ENCODE peak calls at places on chromosome 20, in nine cellular contexts. One of them, this sample, is unnamed. For H3K9me3 and H3K4me1, the result is how much of the 10 kb centered on the place peaks cover.

GRCh38 chr20:19976595-19977372 is 40.4 kb upstream of the NAA20 start:
- DNase-seq in prostate gland: peak
- DNase-seq in A549: peak
- DNase-seq in GM23248: peak
- DNase-seq in tibial artery: peak
- DNase-seq in ovary: peak
- DNase-seq in upper lobe of right lung: peak
- DNase-seq in cardiac muscle cell: peak
- DNase-seq in spleen: no peak
- DNase-seq in this sample: peak

GRCh38 chr20:38825901-38826625 is 20.6 kb downstream of the PPP1R16B start:
- DNase-seq in prostate gland: no peak
- DNase-seq in A549: peak
- DNase-seq in GM23248: peak
- DNase-seq in tibial artery: no peak
- DNase-seq in ovary: no peak
- DNase-seq in upper lobe of right lung: no peak
- DNase-seq in cardiac muscle cell: peak
- DNase-seq in spleen: no peak
- DNase-seq in this sample: no peak

GRCh38 chr20:21607971-21608735 is 94.3 kb upstream of the NKX2-2 start:
- DNase-seq in prostate gland: peak
- DNase-seq in A549: no peak
- DNase-seq in GM23248: no peak
- DNase-seq in tibial artery: no peak
- DNase-seq in ovary: no peak
- DNase-seq in upper lobe of right lung: peak
- DNase-seq in cardiac muscle cell: no peak
- DNase-seq in spleen: no peak
- DNase-seq in this sample: peak

GRCh38 chr20:8457978-8458377 is 325.9 kb downstream of the PLCB1 start:
- DNase-seq in prostate gland: no peak
- DNase-seq in A549: no peak
- DNase-seq in GM23248: no peak
- DNase-seq in tibial artery: no peak
- DNase-seq in ovary: no peak
- DNase-seq in upper lobe of right lung: no peak
- DNase-seq in cardiac muscle cell: no peak
- DNase-seq in spleen: no peak
- DNase-seq in this sample: no peak

GRCh38 chr20:34559311-34560140 is 1.0 kb downstream of the MAP1LC3A start:
- DNase-seq in prostate gland: no peak
- DNase-seq in A549: no peak
- DNase-seq in GM23248: peak
- DNase-seq in tibial artery: no peak
- DNase-seq in ovary: peak
- DNase-seq in upper lobe of right lung: no peak
- DNase-seq in cardiac muscle cell: peak
- DNase-seq in spleen: peak
- DNase-seq in this sample: no peak

GRCh38 chr20:24059174-24059573 is 70.6 kb upstream of the GGTLC1 start:
- DNase-seq in prostate gland: no peak
- DNase-seq in A549: no peak
- DNase-seq in GM23248: no peak
- DNase-seq in tibial artery: no peak
- DNase-seq in ovary: no peak
- DNase-seq in upper lobe of right lung: no peak
- DNase-seq in cardiac muscle cell: no peak
- DNase-seq in spleen: no peak
- DNase-seq in this sample: no peak

GRCh38 chr20:1764136-1765033 is 106.8 kb upstream of the SIRPG start:
- DNase-seq in prostate gland: peak
- DNase-seq in A549: peak
- DNase-seq in GM23248: peak
- DNase-seq in tibial artery: peak
- DNase-seq in ovary: peak
- DNase-seq in upper lobe of right lung: peak
- DNase-seq in cardiac muscle cell: peak
- DNase-seq in spleen: peak
- DNase-seq in this sample: peak

GRCh38 chr20:12660918-12661317 is 347.9 kb upstream of the SPTLC3 start:
- DNase-seq in prostate gland: no peak
- DNase-seq in A549: no peak
- DNase-seq in GM23248: no peak
- DNase-seq in tibial artery: no peak
- DNase-seq in ovary: no peak
- DNase-seq in upper lobe of right lung: no peak
- DNase-seq in cardiac muscle cell: no peak
- DNase-seq in spleen: no peak
- DNase-seq in this sample: no peak

GRCh38 chr20:13821876-13822275 is 37.0 kb downstream of the NDUFAF5 start:
- DNase-seq in prostate gland: no peak
- DNase-seq in A549: no peak
- DNase-seq in GM23248: peak
- DNase-seq in tibial artery: no peak
- DNase-seq in ovary: no peak
- DNase-seq in upper lobe of right lung: no peak
- DNase-seq in cardiac muscle cell: peak
- DNase-seq in spleen: no peak
- DNase-seq in this sample: no peak

GRCh38 chr20:61500791-61501321 is 248.8 kb downstream of the CDH4 start:
- DNase-seq in prostate gland: no peak
- DNase-seq in A549: no peak
- DNase-seq in GM23248: peak
- DNase-seq in tibial artery: no peak
- DNase-seq in ovary: no peak
- DNase-seq in upper lobe of right lung: no peak
- DNase-seq in cardiac muscle cell: peak
- DNase-seq in spleen: no peak
- DNase-seq in this sample: no peak

GRCh38 chr20:62136283-62137091 is 6.7 kb downstream of the PSMA7 start:
- DNase-seq in prostate gland: peak
- DNase-seq in A549: peak
- DNase-seq in GM23248: peak
- DNase-seq in tibial artery: peak
- DNase-seq in ovary: peak
- DNase-seq in upper lobe of right lung: peak
- DNase-seq in cardiac muscle cell: peak
- DNase-seq in spleen: peak
- DNase-seq in this sample: peak

DNA sequence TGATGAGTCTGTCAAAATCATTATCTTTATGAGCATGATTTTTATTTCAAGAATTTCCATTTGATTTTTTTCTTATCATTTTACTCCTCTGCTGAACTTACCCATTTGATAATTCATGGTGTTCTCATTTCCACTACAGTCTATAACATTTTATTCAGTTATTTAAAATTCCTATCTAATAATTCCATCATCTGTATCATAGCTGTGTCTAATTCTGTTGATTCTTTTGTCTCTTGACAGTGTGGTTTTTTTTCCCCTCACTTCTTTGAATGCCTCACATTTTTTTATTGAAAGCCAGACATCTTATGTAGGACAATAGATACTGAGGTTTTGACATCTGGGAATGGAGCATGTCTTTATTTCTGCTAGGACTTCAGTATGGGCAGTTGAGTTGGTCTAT is 16.5 kb upstream of the APCDD1L start:
- DNase-seq in prostate gland: no peak
- DNase-seq in A549: no peak
- DNase-seq in GM23248: no peak
- DNase-seq in tibial artery: no peak
- DNase-seq in ovary: no peak
- DNase-seq in upper lobe of right lung: no peak
- DNase-seq in cardiac muscle cell: no peak
- DNase-seq in spleen: no peak
- DNase-seq in this sample: no peak
- H3K9me3 ChIP-seq in prostate gland: under half
- H3K9me3 ChIP-seq in A549: half or more
- H3K9me3 ChIP-seq in GM23248: under half
- H3K9me3 ChIP-seq in tibial artery: under half
- H3K9me3 ChIP-seq in ovary: under half
- H3K9me3 ChIP-seq in upper lobe of right lung: under half
- H3K9me3 ChIP-seq in cardiac muscle cell: under half
- H3K9me3 ChIP-seq in spleen: half or more
- H3K9me3 ChIP-seq in this sample: half or more

GRCh38 chr20:49804364-49804763 is 8.3 kb upstream of the SLC9A8 start:
- DNase-seq in prostate gland: no peak
- DNase-seq in A549: no peak
- DNase-seq in GM23248: no peak
- DNase-seq in tibial artery: no peak
- DNase-seq in ovary: no peak
- DNase-seq in upper lobe of right lung: no peak
- DNase-seq in cardiac muscle cell: no peak
- DNase-seq in spleen: no peak
- DNase-seq in this sample: no peak
- H3K4me1 ChIP-seq in prostate gland: under half
- H3K4me1 ChIP-seq in A549: under half
- H3K4me1 ChIP-seq in GM23248: under half
- H3K4me1 ChIP-seq in tibial artery: under half
- H3K4me1 ChIP-seq in ovary: under half
- H3K4me1 ChIP-seq in upper lobe of right lung: under half
- H3K4me1 ChIP-seq in cardiac muscle cell: under half
- H3K4me1 ChIP-seq in spleen: under half
- H3K4me1 ChIP-seq in this sample: under half

GRCh38 chr20:44331201-44331600 is 5.6 kb upstream of the R3HDML start:
- DNase-seq in prostate gland: no peak
- DNase-seq in A549: no peak
- DNase-seq in GM23248: no peak
- DNase-seq in tibial artery: no peak
- DNase-seq in ovary: no peak
- DNase-seq in upper lobe of right lung: no peak
- DNase-seq in cardiac muscle cell: no peak
- DNase-seq in spleen: no peak
- DNase-seq in this sample: no peak

GRCh38 chr20:44328428-44328827 is 8.4 kb upstream of the R3HDML start:
- DNase-seq in prostate gland: no peak
- DNase-seq in A549: no peak
- DNase-seq in GM23248: no peak
- DNase-seq in tibial artery: no peak
- DNase-seq in ovary: no peak
- DNase-seq in upper lobe of right lung: no peak
- DNase-seq in cardiac muscle cell: no peak
- DNase-seq in spleen: no peak
- DNase-seq in this sample: no peak

GRCh38 chr20:44324343-44324742 is 12.5 kb upstream of the R3HDML start:
- DNase-seq in prostate gland: no peak
- DNase-seq in A549: no peak
- DNase-seq in GM23248: peak
- DNase-seq in tibial artery: no peak
- DNase-seq in ovary: no peak
- DNase-seq in upper lobe of right lung: no peak
- DNase-seq in cardiac muscle cell: no peak
- DNase-seq in spleen: no peak
- DNase-seq in this sample: no peak

DNA sequence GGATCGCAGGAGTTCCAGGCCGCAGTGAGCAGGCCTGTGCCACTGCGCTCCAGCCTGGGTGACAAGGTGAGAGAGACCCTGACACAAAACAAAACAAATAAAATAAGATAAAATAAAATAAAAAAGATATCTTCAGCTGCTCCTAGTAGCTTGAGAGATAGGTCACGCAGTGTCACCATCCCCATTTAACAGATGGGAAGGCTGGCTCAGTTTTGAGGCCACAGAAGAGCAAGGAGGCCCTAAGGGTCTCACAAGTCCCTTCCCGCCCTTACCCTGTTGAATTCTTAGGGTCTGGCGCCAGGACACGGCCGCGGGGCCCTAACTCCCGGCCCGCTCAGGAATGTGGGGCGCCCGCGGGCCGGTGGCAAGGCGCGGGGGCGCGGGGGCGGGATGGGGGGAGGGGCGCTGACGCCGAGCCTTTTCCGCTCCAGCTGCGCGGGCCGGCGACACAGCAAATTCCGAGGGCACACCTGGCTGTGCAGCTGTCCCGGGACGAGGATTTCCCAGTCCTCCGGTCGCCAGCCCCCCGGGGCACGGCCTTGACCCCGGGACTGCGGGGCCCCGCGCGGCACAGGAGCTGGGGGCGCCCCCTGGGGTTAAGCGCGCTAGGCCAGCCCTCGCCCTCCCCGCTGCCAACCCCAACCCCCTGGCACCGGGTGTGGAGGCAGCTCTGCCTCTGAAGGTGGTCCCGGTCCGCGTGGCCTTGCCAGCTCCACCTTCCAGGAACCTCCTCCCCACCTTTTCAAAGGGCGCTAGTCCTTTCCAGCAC is 10.3 kb upstream of the R3HDML start:
- DNase-seq in prostate gland: no peak
- DNase-seq in A549: no peak
- DNase-seq in GM23248: peak
- DNase-seq in tibial artery: no peak
- DNase-seq in ovary: no peak
- DNase-seq in upper lobe of right lung: peak
- DNase-seq in cardiac muscle cell: no peak
- DNase-seq in spleen: no peak
- DNase-seq in this sample: no peak
- H3K4me3 ChIP-seq in prostate gland: peak
- H3K4me3 ChIP-seq in A549: peak
- H3K4me3 ChIP-seq in GM23248: peak
- H3K4me3 ChIP-seq in tibial artery: no peak
- H3K4me3 ChIP-seq in ovary: peak
- H3K4me3 ChIP-seq in upper lobe of right lung: peak
- H3K4me3 ChIP-seq in cardiac muscle cell: no peak
- H3K4me3 ChIP-seq in spleen: peak
- H3K4me3 ChIP-seq in this sample: peak

GRCh38 chr20:46505501-46505900 is 7.9 kb downstream of the ZNF334 start:
- DNase-seq in prostate gland: no peak
- DNase-seq in A549: no peak
- DNase-seq in GM23248: no peak
- DNase-seq in tibial artery: no peak
- DNase-seq in ovary: no peak
- DNase-seq in upper lobe of right lung: no peak
- DNase-seq in cardiac muscle cell: no peak
- DNase-seq in spleen: no peak
- DNase-seq in this sample: no peak

GRCh38 chr20:46501961-46502360 is 11.4 kb downstream of the ZNF334 start:
- DNase-seq in prostate gland: no peak
- DNase-seq in A549: no peak
- DNase-seq in GM23248: no peak
- DNase-seq in tibial artery: no peak
- DNase-seq in ovary: no peak
- DNase-seq in upper lobe of right lung: no peak
- DNase-seq in cardiac muscle cell: no peak
- DNase-seq in spleen: no peak
- DNase-seq in this sample: no peak

DNA sequence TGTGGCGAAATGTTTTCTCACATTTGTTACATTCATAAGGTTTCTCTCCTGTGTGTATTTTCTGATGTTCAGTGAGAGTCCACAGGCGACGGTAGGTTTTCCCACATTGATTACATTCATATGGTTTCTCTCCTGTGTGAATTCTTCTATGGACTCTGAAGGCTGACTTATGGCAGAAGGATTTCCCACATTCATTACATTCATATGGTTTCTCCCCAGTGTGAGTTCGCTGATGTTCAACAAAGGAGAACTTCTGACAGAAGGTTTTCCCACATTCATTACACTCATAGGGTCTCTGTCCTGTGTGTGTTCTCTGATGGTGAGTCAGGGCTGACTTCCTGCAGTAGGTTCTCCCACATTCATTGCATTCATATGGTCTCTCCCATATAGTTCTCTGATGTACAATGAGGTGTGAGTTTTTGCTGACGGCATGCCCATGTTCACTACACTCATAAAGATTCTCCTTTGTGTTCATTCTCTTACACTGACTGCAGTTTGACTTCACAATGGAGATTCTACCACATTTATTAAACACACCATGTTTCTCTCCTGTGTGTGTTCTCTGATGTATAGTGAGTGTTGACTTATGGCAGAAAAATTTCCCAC is 11.9 kb downstream of the ZNF334 start:
- DNase-seq in prostate gland: no peak
- DNase-seq in A549: no peak
- DNase-seq in GM23248: no peak
- DNase-seq in tibial artery: no peak
- DNase-seq in ovary: no peak
- DNase-seq in upper lobe of right lung: no peak
- DNase-seq in cardiac muscle cell: peak
- DNase-seq in spleen: no peak
- DNase-seq in this sample: no peak
- H3K9me3 ChIP-seq in prostate gland: under half
- H3K9me3 ChIP-seq in A549: half or more
- H3K9me3 ChIP-seq in GM23248: under half
- H3K9me3 ChIP-seq in tibial artery: under half
- H3K9me3 ChIP-seq in ovary: under half
- H3K9me3 ChIP-seq in upper lobe of right lung: under half
- H3K9me3 ChIP-seq in cardiac muscle cell: under half
- H3K9me3 ChIP-seq in spleen: half or more
- H3K9me3 ChIP-seq in this sample: under half

This sample was measured in left ventricle myocardium inferior.